ENCODE peak calls at places on chromosomes 4 and X, in ten cellular contexts. R, P, D, E, C, Z, G, F, O and X are unnamed samples.

GRCh38 chrX:133989491-133989890 is 4.1 kb upstream of the GPC3 start:
- DNase-seq in R (no peak), P (no peak), D (no peak), E (no peak), C (no peak), Z (no peak), G (no peak), F (no peak), O (no peak), X (no peak)

GRCh38 chr4:169999923-170000322 is 26.3 kb downstream of the MFAP3L start:
- DNase-seq in R (no peak), P (no peak), D (no peak), E (no peak), C (no peak), Z (no peak), G (no peak), F (no peak), O (no peak), X (no peak)

GRCh38 chr4:177339794-177340374 is 30.2 kb downstream of the NEIL3 start:
- DNase-seq in R (peak; percentile 13), P (no peak), D (peak; percentile 26), E (no peak), C (peak; percentile 63), Z (no peak), G (no peak), F (peak; percentile 69), O (peak; percentile 45), X (peak; percentile 75)

GRCh38 chr4:73864365-73864764 is 4.8 kb upstream of the CXCL1 start:
- DNase-seq in R (no peak), P (no peak), D (peak; percentile 23), E (no peak), C (peak; percentile 29), Z (no peak), G (no peak), F (peak; percentile 32), O (no peak), X (no peak)

GRCh38 chr4:100299441-100299840 is 109.2 kb upstream of the DDIT4L start:
- DNase-seq in R (no peak), P (no peak), D (peak; percentile 2), E (no peak), C (peak; percentile 42), Z (no peak), G (no peak), F (no peak), O (no peak), X (peak; percentile 65)

GRCh38 chrX:101415180-101416130 is 7.4 kb downstream of the HNRNPH2 start:
- DNase-seq in R (peak; percentile 61), P (no peak), D (peak; percentile 75), E (no peak), C (peak; percentile 84), Z (no peak), G (no peak), F (peak; percentile 75), O (peak; percentile 58), X (peak; percentile 85)

GRCh38 chr4:103496800-103497199 is 223.0 kb downstream of the TACR3 start:
- DNase-seq in R (no peak), P (no peak), D (no peak), E (no peak), C (no peak), Z (no peak), G (no peak), F (no peak), O (no peak), X (no peak)

GRCh38 chrX:100935767-100936166 is 7.0 kb upstream of the XKRX start:
- DNase-seq in R (no peak), P (no peak), D (no peak), E (no peak), C (no peak), Z (no peak), G (no peak), F (no peak), O (no peak), X (no peak)

GRCh38 chr4:81789741-81790402 is 318.2 kb upstream of the RASGEF1B start:
- DNase-seq in R (peak; percentile 1), P (no peak), D (no peak), E (no peak), C (no peak), Z (no peak), G (no peak), F (no peak), O (no peak), X (no peak)

GRCh38 chr4:94364527-94364926 is 21.9 kb upstream of the HPGDS start:
- DNase-seq in R (no peak), P (no peak), D (no peak), E (no peak), C (no peak), Z (no peak), G (no peak), F (no peak), O (no peak), X (no peak)
- H3K4me1 ChIP-seq in R (no peaks in the 10 kb centered on the region), P (no peaks in the 10 kb centered on the region), D (peaks cover 7% of the 10 kb centered on the region), E (no peaks in the 10 kb centered on the region), C (no peaks in the 10 kb centered on the region), Z (no peaks in the 10 kb centered on the region), G (no peaks in the 10 kb centered on the region), F (no peaks in the 10 kb centered on the region), O (peaks cover 15% of the 10 kb centered on the region), X (no peaks in the 10 kb centered on the region)

GRCh38 chrX:1027680-1028079 is 184.8 kb downstream of the CRLF2 start:
- DNase-seq in R (no peak), P (no peak), D (no peak), E (no peak), C (no peak), Z (no peak), G (no peak), F (no peak), O (no peak), X (no peak)
- H3K9me3 ChIP-seq in R (no peaks in the 10 kb centered on the region), P (no peaks in the 10 kb centered on the region), D (no peaks in the 10 kb centered on the region), E (no peaks in the 10 kb centered on the region), C (no peaks in the 10 kb centered on the region), Z (peaks cover 14% of the 10 kb centered on the region), G (no peaks in the 10 kb centered on the region), F (no peaks in the 10 kb centered on the region), O (no peaks in the 10 kb centered on the region), X (no peaks in the 10 kb centered on the region)

GRCh38 chr4:8186883-8187282 is 12.2 kb upstream of the SH3TC1 start:
- DNase-seq in R (no peak), P (no peak), D (no peak), E (no peak), C (no peak), Z (no peak), G (no peak), F (no peak), O (no peak), X (no peak)
- H3K4me1 ChIP-seq in R (no peaks in the 10 kb centered on the region), P (no peaks in the 10 kb centered on the region), D (peaks cover 54% of the 10 kb centered on the region), E (peaks cover 34% of the 10 kb centered on the region), C (peaks cover 8% of the 10 kb centered on the region), Z (peaks cover 70% of the 10 kb centered on the region), G (peaks cover 3% of the 10 kb centered on the region), F (peaks cover 3% of the 10 kb centered on the region), O (no peaks in the 10 kb centered on the region), X (peaks cover 35% of the 10 kb centered on the region)

DNA sequence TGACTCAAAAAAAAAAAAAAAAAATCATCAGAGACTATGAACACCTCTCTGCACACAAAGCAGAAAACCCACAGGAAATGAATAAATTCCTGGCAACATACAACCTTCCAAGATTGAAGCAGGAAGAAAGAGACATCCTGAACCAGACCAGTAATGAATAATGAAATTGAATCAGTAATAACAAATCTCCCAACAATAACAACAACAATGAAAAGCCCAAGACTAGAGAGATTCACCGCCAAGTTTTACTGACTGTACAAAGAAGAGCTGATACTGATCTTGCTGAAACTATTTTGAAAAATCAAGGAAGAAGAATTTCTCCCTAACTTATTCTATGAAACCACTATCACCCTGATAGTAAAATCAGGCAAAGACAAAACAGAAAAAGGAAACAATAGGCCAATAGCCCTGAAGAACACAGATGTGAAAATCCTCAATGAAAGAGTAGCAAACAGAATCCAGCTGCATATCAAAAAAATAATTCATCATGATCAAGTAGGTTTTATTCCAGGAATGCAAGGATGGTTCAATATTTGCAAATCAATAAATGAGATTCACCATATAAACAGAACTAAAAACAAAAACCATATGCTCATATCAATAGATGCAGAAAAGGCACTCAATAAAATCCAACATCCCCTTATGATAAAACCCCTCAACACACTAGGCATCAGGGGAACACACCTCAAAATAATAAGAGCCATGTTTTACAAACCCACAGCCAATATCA is 31.0 kb upstream of the PLK4 start:
- DNase-seq in R (no peak), P (no peak), D (no peak), E (no peak), C (no peak), Z (no peak), G (no peak), F (no peak), O (no peak), X (peak; percentile 10)
- H3K9me3 ChIP-seq in R (peaks cover 11% of the 10 kb centered on the region), P (no peaks in the 10 kb centered on the region), D (peaks cover 19% of the 10 kb centered on the region), E (peaks cover 42% of the 10 kb centered on the region), C (no peaks in the 10 kb centered on the region), Z (peaks cover 79% of the 10 kb centered on the region), G (peaks cover 7% of the 10 kb centered on the region), F (no peaks in the 10 kb centered on the region), O (peaks cover 16% of the 10 kb centered on the region), X (peaks cover 37% of the 10 kb centered on the region)

GRCh38 chrX:24425806-24426205 is 39.3 kb upstream of the PDK3 start:
- DNase-seq in R (no peak), P (no peak), D (no peak), E (no peak), C (no peak), Z (no peak), G (no peak), F (no peak), O (no peak), X (no peak)

GRCh38 chrX:24428518-24428917 is 36.6 kb upstream of the PDK3 start:
- DNase-seq in R (no peak), P (no peak), D (no peak), E (no peak), C (no peak), Z (no peak), G (no peak), F (no peak), O (no peak), X (no peak)

GRCh38 chrX:24426340-24426913 is 38.7 kb upstream of the PDK3 start:
- DNase-seq in R (peak; percentile 23), P (no peak), D (peak; percentile 2), E (no peak), C (peak; percentile 29), Z (no peak), G (no peak), F (peak; percentile 33), O (peak; percentile 15), X (peak; percentile 27)

GRCh38 chrX:24426921-24427746 is 38.0 kb upstream of the PDK3 start:
- DNase-seq in R (no peak), P (no peak), D (no peak), E (peak; percentile 12), C (peak; percentile 6), Z (no peak), G (no peak), F (peak; percentile 82), O (no peak), X (peak; percentile 27)

DNA sequence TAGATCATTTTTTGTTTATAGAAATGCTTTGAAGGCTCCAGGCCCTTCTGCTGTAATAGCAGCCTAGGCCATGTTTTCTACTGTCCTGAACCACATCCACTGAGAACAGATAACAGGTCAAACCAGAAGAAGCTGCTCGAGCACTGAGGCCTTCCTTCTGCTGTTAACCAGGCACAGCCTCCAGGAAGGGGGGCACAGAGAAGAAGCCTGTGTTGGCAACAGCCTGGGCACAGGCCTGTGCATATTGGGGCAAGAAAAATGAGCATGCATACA is 37.4 kb upstream of the PDK3 start:
- DNase-seq in R (no peak), P (no peak), D (no peak), E (peak; percentile 10), C (no peak), Z (no peak), G (no peak), F (no peak), O (no peak), X (no peak)
- H3K4me1 ChIP-seq in R (peaks cover 8% of the 10 kb centered on the region), P (peaks cover 3% of the 10 kb centered on the region), D (no peaks in the 10 kb centered on the region), E (peaks cover 23% of the 10 kb centered on the region), C (no peaks in the 10 kb centered on the region), Z (no peaks in the 10 kb centered on the region), G (no peaks in the 10 kb centered on the region), F (no peaks in the 10 kb centered on the region), O (no peaks in the 10 kb centered on the region), X (peaks cover 26% of the 10 kb centered on the region)